ENCODE peak calls at places on chromosomes 16 and 17, in five cellular contexts. W, I, M, Q and H are unnamed samples. For H3K4me1 and H3K9me3, the result is how much of the 10 kb centered on the place peaks cover.

GRCh38 chr16:64679976-64680375 is 441.9 kb downstream of the CDH11 start:
- DNase-seq in W (no peak), I (no peak), Q (no peak), M (no peak), H (no peak)

GRCh38 chr17:66399441-66399840 is 97.0 kb downstream of the PRKCA start:
- DNase-seq in I (no peak), W (no peak), Q (no peak), M (no peak), H (peak)

GRCh38 chr17:77737442-77738265 is 220.8 kb upstream of the TNRC6C start:
- DNase-seq in Q (peak), I (peak), W (peak), M (no peak), H (no peak)

GRCh38 chr16:1771864-1772361 is 570 bp upstream of the NME3 start:
- DNase-seq in M (no peak), W (no peak), I (no peak), Q (peak), H (no peak)

GRCh38 chr16:3503513-3503912 is 2.7 kb downstream of the CLUAP1 start:
- DNase-seq in I (peak), M (no peak), Q (no peak), W (no peak), H (peak)

GRCh38 chr17:6554871-6555330 is 1.5 kb downstream of the PITPNM3 start:
- DNase-seq in Q (peak), I (no peak), W (no peak), M (no peak), H (peak)

GRCh38 chr16:8975039-8975438 is 11.3 kb upstream of the USP7 start:
- DNase-seq in M (no peak), W (no peak), I (no peak), Q (no peak), H (no peak)

GRCh38 chr17:80265205-80266068 is 4.8 kb downstream of the RNF213 start:
- DNase-seq in W (no peak), I (peak), Q (no peak), M (no peak), H (peak)

GRCh38 chr17:79565606-79566250 is 45.1 kb downstream of the RBFOX3 start:
- DNase-seq in W (no peak), Q (no peak), I (no peak), M (no peak), H (no peak)

GRCh38 chr17:4003131-4003500 is 38.9 kb upstream of the ATP2A3 start:
- DNase-seq in M (no peak), W (no peak), Q (no peak), I (no peak), H (no peak)

GRCh38 chr17:3911271-3912053 is 4.8 kb downstream of the P2RX1 start:
- DNase-seq in I (no peak), W (no peak), Q (no peak), M (no peak), H (no peak)

GRCh38 chr16:51757124-51757470 is 606.0 kb upstream of the SALL1 start:
- DNase-seq in M (no peak), I (no peak), W (no peak), Q (no peak), H (no peak)

GRCh38 chr17:78899361-78900260 is 3.4 kb downstream of the CEP295NL start:
- DNase-seq in I (peak), M (no peak), W (peak), Q (peak), H (no peak)

GRCh38 chr17:15377608-15378007 is 36.2 kb upstream of the TEKT3 start:
- DNase-seq in I (no peak), Q (peak), M (peak), W (no peak), H (peak)

GRCh38 chr17:62180772-62181171 is 115.7 kb upstream of the MED13 start:
- DNase-seq in I (no peak), M (no peak), W (no peak), Q (no peak), H (no peak)

GRCh38 chr17:62653002-62653830 is 25.7 kb downstream of the MRC2 start:
- DNase-seq in W (peak), Q (peak), I (peak), M (peak), H (peak)

GRCh38 chr17:19263621-19264010 is 26.4 kb downstream of the EPN2 start:
- DNase-seq in M (peak), Q (no peak), I (no peak), W (no peak), H (no peak)

GRCh38 chr17:41734139-41734948 is at the start of gene HAP1:
- DNase-seq in Q (peak), M (peak), I (peak), W (no peak), H (no peak)

GRCh38 chr16:57764341-57765159 is 29.0 kb downstream of the KATNB1 start:
- DNase-seq in W (no peak), I (no peak), Q (peak), M (peak), H (no peak)

GRCh38 chr16:58332997-58333700 is 38.3 kb upstream of the PRSS54 start:
- DNase-seq in I (no peak), Q (peak), M (no peak), W (no peak), H (no peak)

GRCh38 chr17:61448042-61448441 is 4.2 kb upstream of the TBX4 start:
- DNase-seq in M (no peak), I (no peak), Q (no peak), W (no peak), H (no peak)

GRCh38 chr16:12420661-12421209 is 383.0 kb downstream of the CPPED1 start:
- DNase-seq in W (no peak), I (no peak), Q (no peak), M (no peak), H (no peak)

GRCh38 chr17:75105269-75106080 is 4.3 kb upstream of the ARMC7 start:
- DNase-seq in Q (peak), I (peak), W (no peak), M (peak), H (peak)

GRCh38 chr16:82671743-82672142 is 45.0 kb downstream of the CDH13 start:
- DNase-seq in M (no peak), W (no peak), Q (peak), I (no peak), H (no peak)

DNA sequence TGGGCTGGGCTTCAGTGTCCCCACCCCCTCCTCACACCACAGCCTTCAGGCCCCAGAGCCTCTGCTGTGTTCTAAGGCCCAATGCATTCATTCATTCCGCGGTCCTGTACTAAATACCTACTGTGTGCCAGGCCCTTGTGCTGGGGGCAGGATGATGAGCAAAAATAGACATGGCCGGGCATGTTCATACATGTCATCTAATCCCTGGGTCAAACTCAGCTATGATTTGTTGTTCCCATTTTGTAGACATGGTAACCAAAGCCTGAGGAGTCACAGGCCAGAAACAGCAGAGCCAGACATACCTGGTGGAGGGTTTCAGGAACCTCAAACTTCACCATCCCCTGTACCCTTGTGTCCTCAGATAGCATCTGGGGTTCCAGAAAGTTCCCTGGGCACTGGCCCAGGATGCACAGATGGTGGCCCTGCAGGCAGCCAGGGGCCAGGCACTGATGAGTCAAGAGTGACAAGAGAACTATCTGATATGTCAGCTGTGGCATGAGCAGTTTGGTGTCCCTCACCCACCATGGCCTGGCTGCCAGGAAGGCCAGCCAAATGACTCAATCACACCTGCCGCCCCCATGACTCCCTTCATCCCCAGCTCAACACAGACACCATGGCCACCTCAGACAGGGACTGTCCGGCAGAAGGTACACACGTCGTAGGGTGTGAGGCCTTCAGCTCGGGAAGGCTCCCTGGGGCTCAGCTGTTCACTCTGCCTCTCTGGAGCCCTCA is 2.7 kb upstream of the RRAD start:
- DNase-seq in M (peak), I (no peak), W (no peak), Q (no peak), H (no peak)
- H3K4me1 ChIP-seq in M (under half), I (under half), W (under half), Q (under half), H (under half)

GRCh38 chr16:60645541-60645940 is 1390.7 kb downstream of the CDH8 start:
- DNase-seq in Q (no peak), I (no peak), W (no peak), M (no peak), H (no peak)

GRCh38 chr16:60636117-60636516 is 1400.1 kb downstream of the CDH8 start:
- DNase-seq in I (no peak), M (no peak), W (no peak), Q (no peak), H (no peak)

GRCh38 chr16:60641067-60641466 is 1395.2 kb downstream of the CDH8 start:
- DNase-seq in I (no peak), W (no peak), Q (no peak), M (no peak), H (no peak)

GRCh38 chr16:60642956-60643355 is 1393.3 kb downstream of the CDH8 start:
- DNase-seq in W (no peak), I (no peak), M (no peak), Q (no peak), H (no peak)

DNA sequence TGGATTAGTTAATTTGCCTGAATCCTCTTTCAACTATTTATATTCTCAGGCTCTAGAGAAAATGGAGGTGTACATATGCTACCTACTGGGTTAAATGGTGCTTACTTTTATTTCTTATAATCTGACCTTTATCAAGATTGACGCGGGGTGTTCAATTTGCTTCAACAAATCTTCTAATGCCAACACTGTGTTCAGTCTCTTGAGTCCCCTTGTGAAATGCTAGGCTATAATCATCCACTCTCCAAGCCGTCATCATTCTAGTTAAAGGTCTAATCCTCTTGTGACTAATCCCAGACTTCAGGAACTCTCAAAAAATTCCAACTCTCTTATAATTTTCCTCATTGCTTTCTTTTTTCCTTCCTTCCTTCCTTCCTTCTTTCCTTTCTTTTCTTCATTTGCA is 1396.2 kb downstream of the CDH8 start:
- DNase-seq in W (no peak), Q (no peak), M (no peak), I (no peak), H (no peak)
- H3K9me3 ChIP-seq in W (under half), Q (under half), M (under half), I (under half), H (under half)

GRCh38 chr17:29242790-29243189 is 3.9 kb upstream of the CRYBA1 start:
- DNase-seq in M (no peak), Q (no peak), I (no peak), W (no peak), H (no peak)

GRCh38 chr17:29238133-29238850 is 8.4 kb upstream of the CRYBA1 start:
- DNase-seq in M (peak), Q (no peak), I (no peak), W (no peak), H (no peak)

GRCh38 chr17:29241015-29241963 is 5.4 kb upstream of the CRYBA1 start:
- DNase-seq in W (no peak), M (peak), Q (peak), I (no peak), H (no peak)

GRCh38 chr17:29242051-29242450 is 4.6 kb upstream of the CRYBA1 start:
- DNase-seq in Q (no peak), W (no peak), I (no peak), M (no peak), H (no peak)

DNA sequence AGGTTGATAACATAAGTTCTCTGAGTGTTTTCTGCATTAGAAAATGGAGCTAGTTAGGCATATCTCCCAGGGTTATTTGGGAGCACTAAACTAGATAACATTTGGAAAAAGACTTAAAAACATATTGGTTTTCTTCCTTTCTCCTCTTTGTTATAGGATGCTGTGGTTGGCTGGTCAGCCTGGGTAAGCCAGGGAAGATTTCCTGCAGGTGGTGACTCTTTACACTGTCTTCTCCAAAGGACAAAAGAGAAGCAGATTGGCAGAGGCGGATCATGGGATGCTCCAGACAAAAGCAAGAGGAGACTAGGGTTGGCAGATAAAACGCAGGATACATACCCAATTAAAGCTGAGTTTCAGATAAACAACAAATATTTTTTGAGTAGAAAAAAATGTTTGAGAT is 6.2 kb upstream of the CRYBA1 start:
- DNase-seq in W (no peak), M (peak), Q (peak), I (no peak), H (no peak)
- H3K27ac ChIP-seq in W (no peak), M (peak), Q (peak), I (no peak), H (no peak)

DNA sequence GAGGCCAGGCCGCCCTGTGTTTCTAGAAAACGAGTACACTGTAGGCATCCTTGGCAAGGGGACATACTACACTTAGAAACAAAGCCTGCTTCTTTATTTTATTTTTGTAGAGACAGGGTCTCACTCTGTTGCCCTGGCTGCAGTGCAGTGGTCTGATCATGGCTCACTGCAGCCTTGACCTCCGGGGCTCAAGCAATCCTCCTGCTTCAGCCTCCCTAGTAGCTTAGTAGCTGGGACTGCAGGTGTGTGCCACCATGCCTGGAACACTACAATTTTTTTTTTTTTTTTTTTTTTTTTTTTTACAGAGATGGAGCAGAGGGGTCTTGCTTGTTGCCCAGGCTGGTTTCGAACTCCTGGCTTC is 78.2 kb downstream of the WIPI1 start:
- DNase-seq in I (no peak), Q (no peak), W (no peak), M (no peak), H (no peak)
- H3K4me1 ChIP-seq in I (under half), Q (under half), W (under half), M (under half), H (under half)

GRCh38 chr16:35308674-35309073 is 1849.3 kb downstream of the TP53TG3F start:
- DNase-seq in W (no peak), Q (no peak), I (no peak), M (no peak), H (no peak)

GRCh38 chr16:35306915-35307314 is 1847.5 kb downstream of the TP53TG3F start:
- DNase-seq in I (no peak), M (no peak), W (no peak), Q (no peak), H (no peak)

GRCh38 chr16:35302859-35303258 is 1843.4 kb downstream of the TP53TG3F start:
- DNase-seq in W (no peak), M (no peak), Q (no peak), I (no peak), H (no peak)

GRCh38 chr16:35310999-35311398 is 1851.6 kb downstream of the TP53TG3F start:
- DNase-seq in I (no peak), Q (no peak), M (no peak), W (no peak), H (no peak)

GRCh38 chr16:35305476-35305875 is 1846.1 kb downstream of the TP53TG3F start:
- DNase-seq in W (no peak), I (no peak), M (no peak), Q (no peak), H (no peak)
- H3K9me3 ChIP-seq in W (under half), I (under half), M (under half), Q (under half), H (under half)

GRCh38 chr17:21171970-21172510 is 41.9 kb downstream of the TMEM11 start:
- DNase-seq in Q (no peak), W (no peak), M (no peak), I (no peak), H (no peak)
- H3K27ac ChIP-seq in Q (no peak), W (no peak), M (no peak), I (no peak), H (no peak)

GRCh38 chr16:27232061-27232841 is 28.9 kb downstream of the KDM8 start:
- DNase-seq in W (no peak), M (no peak), Q (no peak), I (no peak), H (peak)
- H3K4me1 ChIP-seq in W (under half), M (under half), Q (under half), I (under half), H (under half)